ENCODE peak calls at places on chromosomes 7 and 10, in eight cellular contexts. One of them, this sample, is unnamed.

GRCh38 chr10:12241810-12242529 is 46.0 kb downstream of the CDC123 start:
- DNase-seq in ascending aorta: no peak
- DNase-seq in osteocyte: no peak
- DNase-seq in T-helper 1 cell: no peak
- DNase-seq in non-pigmented ciliary epithelial cell: peak
- DNase-seq in LoVo: no peak
- DNase-seq in stimulated activated CD8-positive, alpha-beta memory T cell treated with anti-CD3 and anti-CD28 coated beads, Interleukin-4, amount 100 ng/mL, for 24 hours: peak
- DNase-seq in activated T-cell treated with anti-CD3 and anti-CD28 coated beads, Interleukin-2, amount 50 U/mL, for 4 hours: no peak
- DNase-seq in this sample: no peak

GRCh38 chr10:104334965-104335650 is 3.2 kb downstream of the ITPRIP start:
- DNase-seq in non-pigmented ciliary epithelial cell: no peak
- DNase-seq in stimulated activated CD8-positive, alpha-beta memory T cell treated with anti-CD3 and anti-CD28 coated beads, Interleukin-4, amount 100 ng/mL, for 24 hours: no peak
- DNase-seq in LoVo: no peak
- DNase-seq in ascending aorta: no peak
- DNase-seq in osteocyte: peak
- DNase-seq in T-helper 1 cell: no peak
- DNase-seq in activated T-cell treated with anti-CD3 and anti-CD28 coated beads, Interleukin-2, amount 50 U/mL, for 4 hours: no peak
- DNase-seq in this sample: no peak

GRCh38 chr10:127441350-127442219 is 107.5 kb upstream of the NPS start:
- DNase-seq in activated T-cell treated with anti-CD3 and anti-CD28 coated beads, Interleukin-2, amount 50 U/mL, for 4 hours: no peak
- DNase-seq in ascending aorta: no peak
- DNase-seq in T-helper 1 cell: no peak
- DNase-seq in LoVo: no peak
- DNase-seq in stimulated activated CD8-positive, alpha-beta memory T cell treated with anti-CD3 and anti-CD28 coated beads, Interleukin-4, amount 100 ng/mL, for 24 hours: no peak
- DNase-seq in non-pigmented ciliary epithelial cell: no peak
- DNase-seq in osteocyte: no peak
- DNase-seq in this sample: peak

GRCh38 chr7:154871483-154871882 is 131.4 kb downstream of the PAXIP1 start:
- DNase-seq in LoVo: no peak
- DNase-seq in T-helper 1 cell: no peak
- DNase-seq in stimulated activated CD8-positive, alpha-beta memory T cell treated with anti-CD3 and anti-CD28 coated beads, Interleukin-4, amount 100 ng/mL, for 24 hours: no peak
- DNase-seq in osteocyte: no peak
- DNase-seq in non-pigmented ciliary epithelial cell: no peak
- DNase-seq in activated T-cell treated with anti-CD3 and anti-CD28 coated beads, Interleukin-2, amount 50 U/mL, for 4 hours: no peak
- DNase-seq in ascending aorta: no peak
- DNase-seq in this sample: no peak

GRCh38 chr10:12749760-12750478 is 251.6 kb downstream of the CCDC3 start:
- DNase-seq in LoVo: no peak
- DNase-seq in osteocyte: no peak
- DNase-seq in activated T-cell treated with anti-CD3 and anti-CD28 coated beads, Interleukin-2, amount 50 U/mL, for 4 hours: no peak
- DNase-seq in T-helper 1 cell: no peak
- DNase-seq in stimulated activated CD8-positive, alpha-beta memory T cell treated with anti-CD3 and anti-CD28 coated beads, Interleukin-4, amount 100 ng/mL, for 24 hours: no peak
- DNase-seq in non-pigmented ciliary epithelial cell: no peak
- DNase-seq in ascending aorta: no peak
- DNase-seq in this sample: no peak

GRCh38 chr10:60555710-60556109 is 166.0 kb upstream of the ANK3 start:
- DNase-seq in LoVo: no peak
- DNase-seq in stimulated activated CD8-positive, alpha-beta memory T cell treated with anti-CD3 and anti-CD28 coated beads, Interleukin-4, amount 100 ng/mL, for 24 hours: no peak
- DNase-seq in ascending aorta: no peak
- DNase-seq in activated T-cell treated with anti-CD3 and anti-CD28 coated beads, Interleukin-2, amount 50 U/mL, for 4 hours: no peak
- DNase-seq in non-pigmented ciliary epithelial cell: no peak
- DNase-seq in osteocyte: no peak
- DNase-seq in T-helper 1 cell: no peak
- DNase-seq in this sample: no peak

GRCh38 chr10:101829561-101830315 is 11.5 kb upstream of the OGA start:
- DNase-seq in non-pigmented ciliary epithelial cell: no peak
- DNase-seq in ascending aorta: no peak
- DNase-seq in stimulated activated CD8-positive, alpha-beta memory T cell treated with anti-CD3 and anti-CD28 coated beads, Interleukin-4, amount 100 ng/mL, for 24 hours: no peak
- DNase-seq in T-helper 1 cell: peak
- DNase-seq in LoVo: no peak
- DNase-seq in osteocyte: no peak
- DNase-seq in activated T-cell treated with anti-CD3 and anti-CD28 coated beads, Interleukin-2, amount 50 U/mL, for 4 hours: peak
- DNase-seq in this sample: no peak

GRCh38 chr10:93465806-93466675 is 16.1 kb downstream of the MYOF start:
- DNase-seq in activated T-cell treated with anti-CD3 and anti-CD28 coated beads, Interleukin-2, amount 50 U/mL, for 4 hours: no peak
- DNase-seq in LoVo: peak
- DNase-seq in stimulated activated CD8-positive, alpha-beta memory T cell treated with anti-CD3 and anti-CD28 coated beads, Interleukin-4, amount 100 ng/mL, for 24 hours: no peak
- DNase-seq in T-helper 1 cell: no peak
- DNase-seq in non-pigmented ciliary epithelial cell: peak
- DNase-seq in osteocyte: peak
- DNase-seq in ascending aorta: peak
- DNase-seq in this sample: peak

GRCh38 chr7:15461576-15461975 is 100.2 kb downstream of the AGMO start:
- DNase-seq in T-helper 1 cell: no peak
- DNase-seq in LoVo: no peak
- DNase-seq in stimulated activated CD8-positive, alpha-beta memory T cell treated with anti-CD3 and anti-CD28 coated beads, Interleukin-4, amount 100 ng/mL, for 24 hours: no peak
- DNase-seq in ascending aorta: no peak
- DNase-seq in osteocyte: no peak
- DNase-seq in activated T-cell treated with anti-CD3 and anti-CD28 coated beads, Interleukin-2, amount 50 U/mL, for 4 hours: no peak
- DNase-seq in non-pigmented ciliary epithelial cell: peak
- DNase-seq in this sample: peak

GRCh38 chr10:75202321-75203096 is 8.1 kb upstream of the VDAC2 start:
- DNase-seq in LoVo: peak
- DNase-seq in stimulated activated CD8-positive, alpha-beta memory T cell treated with anti-CD3 and anti-CD28 coated beads, Interleukin-4, amount 100 ng/mL, for 24 hours: no peak
- DNase-seq in ascending aorta: no peak
- DNase-seq in activated T-cell treated with anti-CD3 and anti-CD28 coated beads, Interleukin-2, amount 50 U/mL, for 4 hours: no peak
- DNase-seq in non-pigmented ciliary epithelial cell: no peak
- DNase-seq in osteocyte: no peak
- DNase-seq in T-helper 1 cell: no peak
- DNase-seq in this sample: no peak

GRCh38 chr7:122302826-122303521 is 1.6 kb downstream of the FEZF1 start:
- DNase-seq in LoVo: no peak
- DNase-seq in non-pigmented ciliary epithelial cell: no peak
- DNase-seq in stimulated activated CD8-positive, alpha-beta memory T cell treated with anti-CD3 and anti-CD28 coated beads, Interleukin-4, amount 100 ng/mL, for 24 hours: no peak
- DNase-seq in ascending aorta: no peak
- DNase-seq in osteocyte: no peak
- DNase-seq in activated T-cell treated with anti-CD3 and anti-CD28 coated beads, Interleukin-2, amount 50 U/mL, for 4 hours: no peak
- DNase-seq in T-helper 1 cell: no peak
- DNase-seq in this sample: no peak

GRCh38 chr7:27551803-27552202 is 110.9 kb downstream of the HIBADH start:
- DNase-seq in ascending aorta: no peak
- DNase-seq in non-pigmented ciliary epithelial cell: no peak
- DNase-seq in osteocyte: no peak
- DNase-seq in T-helper 1 cell: no peak
- DNase-seq in LoVo: no peak
- DNase-seq in activated T-cell treated with anti-CD3 and anti-CD28 coated beads, Interleukin-2, amount 50 U/mL, for 4 hours: no peak
- DNase-seq in stimulated activated CD8-positive, alpha-beta memory T cell treated with anti-CD3 and anti-CD28 coated beads, Interleukin-4, amount 100 ng/mL, for 24 hours: no peak
- DNase-seq in this sample: no peak

GRCh38 chr7:24981544-24981951 is 1.6 kb upstream of the OSBPL3 start:
- DNase-seq in stimulated activated CD8-positive, alpha-beta memory T cell treated with anti-CD3 and anti-CD28 coated beads, Interleukin-4, amount 100 ng/mL, for 24 hours: peak
- DNase-seq in non-pigmented ciliary epithelial cell: no peak
- DNase-seq in activated T-cell treated with anti-CD3 and anti-CD28 coated beads, Interleukin-2, amount 50 U/mL, for 4 hours: peak
- DNase-seq in ascending aorta: no peak
- DNase-seq in LoVo: peak
- DNase-seq in osteocyte: no peak
- DNase-seq in T-helper 1 cell: peak
- DNase-seq in this sample: no peak

GRCh38 chr10:70715853-70716795 is 43.8 kb downstream of the ADAMTS14 start:
- DNase-seq in activated T-cell treated with anti-CD3 and anti-CD28 coated beads, Interleukin-2, amount 50 U/mL, for 4 hours: no peak
- DNase-seq in T-helper 1 cell: no peak
- DNase-seq in osteocyte: no peak
- DNase-seq in LoVo: peak
- DNase-seq in ascending aorta: no peak
- DNase-seq in stimulated activated CD8-positive, alpha-beta memory T cell treated with anti-CD3 and anti-CD28 coated beads, Interleukin-4, amount 100 ng/mL, for 24 hours: no peak
- DNase-seq in non-pigmented ciliary epithelial cell: no peak
- DNase-seq in this sample: peak

GRCh38 chr10:74917481-74918077 is 91.2 kb downstream of the KAT6B start:
- DNase-seq in LoVo: peak
- DNase-seq in non-pigmented ciliary epithelial cell: no peak
- DNase-seq in activated T-cell treated with anti-CD3 and anti-CD28 coated beads, Interleukin-2, amount 50 U/mL, for 4 hours: no peak
- DNase-seq in T-helper 1 cell: no peak
- DNase-seq in osteocyte: no peak
- DNase-seq in stimulated activated CD8-positive, alpha-beta memory T cell treated with anti-CD3 and anti-CD28 coated beads, Interleukin-4, amount 100 ng/mL, for 24 hours: no peak
- DNase-seq in ascending aorta: no peak
- DNase-seq in this sample: peak

GRCh38 chr10:51109821-51110533 is 35.7 kb downstream of the PRKG1 start:
- DNase-seq in ascending aorta: no peak
- DNase-seq in T-helper 1 cell: no peak
- DNase-seq in non-pigmented ciliary epithelial cell: peak
- DNase-seq in osteocyte: no peak
- DNase-seq in LoVo: no peak
- DNase-seq in stimulated activated CD8-positive, alpha-beta memory T cell treated with anti-CD3 and anti-CD28 coated beads, Interleukin-4, amount 100 ng/mL, for 24 hours: no peak
- DNase-seq in activated T-cell treated with anti-CD3 and anti-CD28 coated beads, Interleukin-2, amount 50 U/mL, for 4 hours: no peak
- DNase-seq in this sample: no peak

GRCh38 chr7:137882261-137882668 is 35.5 kb upstream of the DGKI start:
- DNase-seq in stimulated activated CD8-positive, alpha-beta memory T cell treated with anti-CD3 and anti-CD28 coated beads, Interleukin-4, amount 100 ng/mL, for 24 hours: no peak
- DNase-seq in activated T-cell treated with anti-CD3 and anti-CD28 coated beads, Interleukin-2, amount 50 U/mL, for 4 hours: no peak
- DNase-seq in non-pigmented ciliary epithelial cell: peak
- DNase-seq in ascending aorta: no peak
- DNase-seq in osteocyte: no peak
- DNase-seq in LoVo: peak
- DNase-seq in T-helper 1 cell: no peak
- DNase-seq in this sample: peak

GRCh38 chr7:50262916-50263690 is 41.4 kb upstream of the IKZF1 start:
- DNase-seq in LoVo: no peak
- DNase-seq in ascending aorta: no peak
- DNase-seq in non-pigmented ciliary epithelial cell: no peak
- DNase-seq in activated T-cell treated with anti-CD3 and anti-CD28 coated beads, Interleukin-2, amount 50 U/mL, for 4 hours: no peak
- DNase-seq in stimulated activated CD8-positive, alpha-beta memory T cell treated with anti-CD3 and anti-CD28 coated beads, Interleukin-4, amount 100 ng/mL, for 24 hours: no peak
- DNase-seq in T-helper 1 cell: no peak
- DNase-seq in osteocyte: no peak
- DNase-seq in this sample: peak

GRCh38 chr7:116674508-116675173 is 2.6 kb downstream of the MET start:
- DNase-seq in stimulated activated CD8-positive, alpha-beta memory T cell treated with anti-CD3 and anti-CD28 coated beads, Interleukin-4, amount 100 ng/mL, for 24 hours: no peak
- DNase-seq in activated T-cell treated with anti-CD3 and anti-CD28 coated beads, Interleukin-2, amount 50 U/mL, for 4 hours: no peak
- DNase-seq in T-helper 1 cell: no peak
- DNase-seq in LoVo: no peak
- DNase-seq in ascending aorta: no peak
- DNase-seq in non-pigmented ciliary epithelial cell: no peak
- DNase-seq in osteocyte: no peak
- DNase-seq in this sample: no peak

GRCh38 chr10:120824864-120825263 is 26.3 kb upstream of the WDR11 start:
- DNase-seq in ascending aorta: no peak
- DNase-seq in LoVo: peak
- DNase-seq in osteocyte: no peak
- DNase-seq in T-helper 1 cell: no peak
- DNase-seq in non-pigmented ciliary epithelial cell: no peak
- DNase-seq in stimulated activated CD8-positive, alpha-beta memory T cell treated with anti-CD3 and anti-CD28 coated beads, Interleukin-4, amount 100 ng/mL, for 24 hours: no peak
- DNase-seq in activated T-cell treated with anti-CD3 and anti-CD28 coated beads, Interleukin-2, amount 50 U/mL, for 4 hours: no peak
- DNase-seq in this sample: no peak

GRCh38 chr10:100728928-100729876 is 16.2 kb upstream of the PAX2 start:
- DNase-seq in T-helper 1 cell: no peak
- DNase-seq in LoVo: peak
- DNase-seq in activated T-cell treated with anti-CD3 and anti-CD28 coated beads, Interleukin-2, amount 50 U/mL, for 4 hours: no peak
- DNase-seq in non-pigmented ciliary epithelial cell: no peak
- DNase-seq in ascending aorta: no peak
- DNase-seq in osteocyte: no peak
- DNase-seq in stimulated activated CD8-positive, alpha-beta memory T cell treated with anti-CD3 and anti-CD28 coated beads, Interleukin-4, amount 100 ng/mL, for 24 hours: no peak
- DNase-seq in this sample: no peak

GRCh38 chr7:25028370-25028971 is 48.5 kb upstream of the OSBPL3 start:
- DNase-seq in LoVo: peak
- DNase-seq in osteocyte: no peak
- DNase-seq in activated T-cell treated with anti-CD3 and anti-CD28 coated beads, Interleukin-2, amount 50 U/mL, for 4 hours: peak
- DNase-seq in stimulated activated CD8-positive, alpha-beta memory T cell treated with anti-CD3 and anti-CD28 coated beads, Interleukin-4, amount 100 ng/mL, for 24 hours: no peak
- DNase-seq in non-pigmented ciliary epithelial cell: peak
- DNase-seq in ascending aorta: no peak
- DNase-seq in T-helper 1 cell: peak
- DNase-seq in this sample: peak

GRCh38 chr7:41943098-41943577 is 240.2 kb upstream of the INHBA start:
- DNase-seq in ascending aorta: no peak
- DNase-seq in activated T-cell treated with anti-CD3 and anti-CD28 coated beads, Interleukin-2, amount 50 U/mL, for 4 hours: peak
- DNase-seq in non-pigmented ciliary epithelial cell: no peak
- DNase-seq in T-helper 1 cell: peak
- DNase-seq in LoVo: peak
- DNase-seq in osteocyte: peak
- DNase-seq in stimulated activated CD8-positive, alpha-beta memory T cell treated with anti-CD3 and anti-CD28 coated beads, Interleukin-4, amount 100 ng/mL, for 24 hours: peak
- DNase-seq in this sample: peak

GRCh38 chr10:100377830-100378229 is 30.8 kb downstream of the SCD start:
- DNase-seq in T-helper 1 cell: no peak
- DNase-seq in ascending aorta: no peak
- DNase-seq in non-pigmented ciliary epithelial cell: no peak
- DNase-seq in stimulated activated CD8-positive, alpha-beta memory T cell treated with anti-CD3 and anti-CD28 coated beads, Interleukin-4, amount 100 ng/mL, for 24 hours: no peak
- DNase-seq in activated T-cell treated with anti-CD3 and anti-CD28 coated beads, Interleukin-2, amount 50 U/mL, for 4 hours: no peak
- DNase-seq in LoVo: no peak
- DNase-seq in osteocyte: no peak
- DNase-seq in this sample: no peak

GRCh38 chr7:80155374-80155773 is 20.7 kb downstream of the GNAI1 start:
- DNase-seq in T-helper 1 cell: no peak
- DNase-seq in ascending aorta: no peak
- DNase-seq in non-pigmented ciliary epithelial cell: no peak
- DNase-seq in LoVo: no peak
- DNase-seq in activated T-cell treated with anti-CD3 and anti-CD28 coated beads, Interleukin-2, amount 50 U/mL, for 4 hours: no peak
- DNase-seq in stimulated activated CD8-positive, alpha-beta memory T cell treated with anti-CD3 and anti-CD28 coated beads, Interleukin-4, amount 100 ng/mL, for 24 hours: no peak
- DNase-seq in osteocyte: no peak
- DNase-seq in this sample: no peak